ENCODE peak calls at places on chromosomes 13 and 19, in four cellular contexts. I is memory B cell, X is NCI-H2081 treated with DMSO at 0.1 percent for 48 hours, S is aorta. A is an unnamed sample.

GRCh38 chr19:54893406-54893805 is 12.5 kb upstream of the NCR1 start:
- DNase-seq in S (no peak), I (no peak), X (no peak), A (no peak)

GRCh38 chr13:50026788-50027473 is 11.7 kb downstream of the KCNRG start:
- DNase-seq in S (no peak), I (no peak), X (no peak), A (no peak)

GRCh38 chr13:59770451-59770850 is 393.3 kb downstream of the DIAPH3 start:
- DNase-seq in X (no peak), I (no peak), S (no peak), A (no peak)

GRCh38 chr19:15062036-15062435 is 12.8 kb downstream of the CASP14 start:
- DNase-seq in X (no peak), I (no peak), S (no peak), A (no peak)

GRCh38 chr19:19420570-19421301 is 15.3 kb downstream of the GATAD2A start:
- DNase-seq in S (no peak), I (no peak), X (no peak), A (peak; percentile 76)

GRCh38 chr13:62388515-62388914 is 972.9 kb upstream of the PCDH20 start:
- DNase-seq in X (no peak), S (no peak), I (no peak), A (peak; percentile 5)

GRCh38 chr19:49447485-49448431 is 3.9 kb downstream of the PIH1D1 start:
- DNase-seq in X (no peak), S (peak; percentile 58), I (no peak), A (peak; percentile 74)

GRCh38 chr19:4066682-4067395 is at the start of gene ZBTB7A:
- DNase-seq in S (peak; percentile 93), X (peak; percentile 2), I (peak; percentile 71), A (peak; percentile 80)

GRCh38 chr13:44050450-44051063 is 170.9 kb downstream of the LACC1 start:
- DNase-seq in I (no peak), S (no peak), X (no peak), A (peak; percentile 46)

GRCh38 chr19:19185853-19186728 is 5.9 kb downstream of the BORCS8 start:
- DNase-seq in I (no peak), X (peak; percentile 8), S (no peak), A (peak; percentile 67)

GRCh38 chr19:1799695-1800342 is 12.3 kb downstream of the ATP8B3 start:
- DNase-seq in I (no peak), X (no peak), S (no peak), A (no peak)

GRCh38 chr13:70814684-70815083 is 706.4 kb upstream of the KLHL1 start:
- DNase-seq in I (no peak), S (no peak), X (no peak), A (no peak)

GRCh38 chr19:48609571-48610108 is 3.1 kb downstream of the SPACA4 start:
- DNase-seq in I (no peak), S (no peak), X (no peak), A (no peak)

GRCh38 chr13:106104281-106104901 is 431.1 kb downstream of the EFNB2 start:
- DNase-seq in S (no peak), I (no peak), X (no peak), A (peak; percentile 17)

GRCh38 chr13:64061649-64062048 is 2646.0 kb upstream of the PCDH20 start:
- DNase-seq in I (no peak), X (no peak), S (no peak), A (no peak)

GRCh38 chr13:113880651-113881611 is 17.1 kb upstream of the GAS6 start:
- DNase-seq in X (no peak), I (no peak), S (no peak), A (no peak)

GRCh38 chr19:34493038-34493648 is 11.6 kb downstream of the WTIP start:
- DNase-seq in S (no peak), I (no peak), X (no peak), A (no peak)

GRCh38 chr19:5147971-5148793 is 179.3 kb downstream of the KDM4B start:
- DNase-seq in I (no peak), S (peak; percentile 53), X (no peak), A (no peak)

GRCh38 chr13:47603365-47603764 is 397.7 kb downstream of the SUCLA2 start:
- DNase-seq in S (no peak), X (no peak), I (no peak), A (no peak)

GRCh38 chr13:92823059-92823458 is 403.5 kb upstream of the GPC6 start:
- DNase-seq in I (no peak), S (no peak), X (peak; percentile 83), A (no peak)

GRCh38 chr13:38514575-38514974 is 164.9 kb downstream of the UFM1 start:
- DNase-seq in X (no peak), S (no peak), I (no peak), A (no peak)

GRCh38 chr19:41699231-41699967 is 9.0 kb upstream of the CEACAM5 start:
- DNase-seq in S (no peak), I (no peak), X (no peak), A (no peak)

GRCh38 chr19:50003810-50004419 is 21.3 kb downstream of the VRK3 start:
- DNase-seq in X (no peak), I (no peak), S (peak; percentile 85), A (peak; percentile 61)

GRCh38 chr13:113939129-113939904 is 34.6 kb downstream of the C13orf46 start:
- DNase-seq in I (no peak), S (no peak), X (no peak), A (no peak)

GRCh38 chr19:2720777-2721569 is at the start of gene DIRAS1:
- DNase-seq in X (no peak), I (no peak), S (no peak), A (no peak)

GRCh38 chr13:73704587-73704986 is 429.6 kb downstream of the KLF12 start:
- DNase-seq in I (no peak), X (no peak), S (no peak), A (no peak)

GRCh38 chr19:42295831-42296525 is 6.0 kb upstream of the PRR19 start:
- DNase-seq in I (peak; percentile 98), S (peak; percentile 84), X (no peak), A (peak; percentile 73)

GRCh38 chr19:17473041-17473440 is 2.7 kb downstream of the SLC27A1 start:
- DNase-seq in S (no peak), I (no peak), X (no peak), A (peak; percentile 51)

GRCh38 chr19:47723573-47723923 is 10.3 kb downstream of the EHD2 start:
- DNase-seq in X (no peak), I (no peak), S (peak; percentile 89), A (peak; percentile 66)

GRCh38 chr13:23709521-23709920 is 139.3 kb downstream of the TNFRSF19 start:
- DNase-seq in X (no peak), I (no peak), S (no peak), A (peak; percentile 29)

GRCh38 chr13:48579167-48579918 is 46.5 kb upstream of the RCBTB2 start:
- DNase-seq in I (no peak), S (no peak), X (no peak), A (no peak)

GRCh38 chr13:110648155-110648819 is 32.9 kb downstream of the NAXD start:
- DNase-seq in I (no peak), X (no peak), S (no peak), A (no peak)

GRCh38 chr13:79541426-79542049 is 60.6 kb downstream of the NDFIP2 start:
- DNase-seq in S (no peak), X (no peak), I (no peak), A (no peak)

A was measured in SJCRH30.